ENCODE peak calls at places on chromosomes 6 and 20, in six cellular contexts. B is lung, U is lower lobe of right lung, O is uterus, F is foreskin fibroblast, A is heart right ventricle. L is an unnamed sample.

GRCh38 chr6:11773013-11773412 is 5.6 kb downstream of the ADTRP start:
- DNase-seq in U (no peak), F (no peak), O (no peak), A (no peak), B (no peak), L (no peak)

GRCh38 chr20:34669094-34669493 is 7.8 kb downstream of the PIGU start:
- DNase-seq in B (no peak), O (no peak), F (no peak), U (no peak), A (no peak), L (no peak)

GRCh38 chr20:24933266-24933908 is 15.7 kb upstream of the CST7 start:
- DNase-seq in B (no peak), U (peak), O (no peak), A (no peak), F (no peak), L (no peak)

GRCh38 chr6:81998432-81998831 is 246.0 kb upstream of the TENT5A start:
- DNase-seq in O (no peak), F (peak), A (no peak), U (no peak), B (no peak), L (no peak)

GRCh38 chr20:59123011-59123676 is 40.5 kb upstream of the ZNF831 start:
- DNase-seq in O (no peak), F (no peak), B (no peak), U (no peak), A (no peak), L (no peak)

GRCh38 chr6:32170294-32170693 is 5.6 kb downstream of the AGPAT1 start:
- DNase-seq in F (no peak), A (no peak), U (no peak), B (no peak), O (no peak), L (no peak)

GRCh38 chr6:31767096-31767645 is 4.7 kb downstream of the SAPCD1 start:
- DNase-seq in U (no peak), O (no peak), A (no peak), B (no peak), F (no peak), L (no peak)

GRCh38 chr6:6474170-6474920 is 114.2 kb upstream of the LY86 start:
- DNase-seq in B (no peak), F (no peak), U (no peak), O (no peak), A (no peak), L (no peak)

GRCh38 chr20:53568351-53568750 is 25.3 kb downstream of the ZNF217 start:
- DNase-seq in A (no peak), O (no peak), U (no peak), F (no peak), B (no peak), L (no peak)

GRCh38 chr6:13190391-13190790 is 137.9 kb downstream of the TBC1D7 start:
- DNase-seq in B (no peak), A (no peak), U (no peak), F (peak), O (no peak), L (no peak)

DNA sequence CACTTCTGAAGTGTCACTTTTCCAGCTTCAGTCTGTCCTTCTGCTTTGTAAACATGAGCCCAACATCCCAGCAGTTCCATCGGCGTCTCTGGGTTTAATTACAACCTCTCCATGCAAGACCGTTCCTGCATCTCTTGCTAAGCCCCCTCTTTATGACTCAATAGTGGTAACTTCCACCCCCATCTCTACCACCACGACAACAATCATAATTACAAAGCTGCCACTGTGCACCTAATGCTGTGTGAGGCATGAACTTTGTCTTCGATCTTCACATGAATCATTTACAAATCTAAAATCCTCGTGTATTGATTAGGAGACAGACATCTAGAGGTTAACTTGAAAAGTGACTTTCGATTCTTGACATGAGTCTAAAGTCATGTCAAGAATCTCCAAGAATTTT is 4.9 kb upstream of the CCR6 start:
- DNase-seq in U (no peak), B (no peak), O (no peak), F (no peak), A (no peak), L (no peak)
- H3K4me3 ChIP-seq in U (no peak), B (no peak), O (no peak), F (no peak), A (no peak), L (no peak)

DNA sequence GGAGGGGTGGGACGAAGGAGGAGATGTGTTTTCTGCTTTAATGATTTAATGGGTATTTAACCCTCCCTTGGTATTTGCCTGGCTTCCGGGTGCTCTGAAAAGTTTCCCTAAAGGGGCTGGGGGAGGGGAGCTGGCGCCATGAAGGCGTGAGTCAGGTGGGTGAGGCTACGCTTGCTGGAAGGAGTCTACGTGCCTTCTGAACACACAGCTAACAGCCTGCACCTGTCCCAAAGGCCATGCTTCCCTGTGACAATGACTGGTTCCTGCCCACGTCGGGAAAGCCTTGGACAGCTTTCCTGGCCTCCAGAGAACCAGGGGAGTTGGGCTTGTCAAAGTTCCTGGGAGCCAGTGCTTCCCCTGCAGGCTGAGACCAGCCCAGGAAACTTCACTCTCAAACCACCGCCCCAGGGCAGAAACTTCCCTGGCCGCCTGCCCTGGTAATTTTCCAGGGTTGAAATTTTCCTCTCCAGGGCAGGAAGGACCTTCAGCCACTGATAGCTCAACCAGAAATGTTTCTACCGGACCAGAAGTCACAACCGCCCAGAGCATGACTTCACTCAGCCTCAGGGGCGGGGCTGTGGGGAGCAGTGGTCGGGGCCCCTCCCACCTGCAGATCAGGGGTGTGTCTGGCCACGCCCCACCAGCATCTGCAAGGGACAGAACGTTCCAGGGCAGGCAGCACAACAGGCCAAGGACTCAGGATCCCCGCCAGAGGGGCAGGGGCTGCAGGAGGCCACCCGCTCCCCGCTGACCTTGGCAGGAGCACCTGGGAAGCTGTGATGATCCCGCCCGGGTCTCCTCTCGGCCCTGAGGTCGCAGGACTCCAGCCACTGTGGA is 18.6 kb upstream of the SLCO4A1 start:
- DNase-seq in O (peak), B (peak), A (peak), F (peak), U (peak), L (peak)
- H3K4me3 ChIP-seq in O (peak), B (no peak), A (no peak), F (no peak), U (peak), L (no peak)

GRCh38 chr6:3748726-3749389 is 2.7 kb downstream of the PXDC1 start:
- DNase-seq in U (no peak), O (no peak), B (no peak), F (no peak), A (no peak), L (no peak)
- H3K4me3 ChIP-seq in U (peak), O (peak), B (no peak), F (peak), A (no peak), L (peak)

GRCh38 chr6:37006793-37007339 is 1.4 kb downstream of the FGD2 start:
- DNase-seq in F (peak), O (no peak), A (no peak), B (no peak), U (no peak), L (no peak)

GRCh38 chr6:37004044-37004984 is 1.1 kb upstream of the FGD2 start:
- DNase-seq in U (no peak), O (no peak), A (no peak), B (no peak), F (no peak), L (no peak)

GRCh38 chr6:37005061-37005810 is at the start of gene FGD2:
- DNase-seq in F (no peak), O (no peak), B (no peak), U (no peak), A (no peak), L (no peak)

GRCh38 chr6:37007340-37008043 is 2.0 kb downstream of the FGD2 start:
- DNase-seq in U (peak), A (peak), B (no peak), F (no peak), O (no peak), L (no peak)

DNA sequence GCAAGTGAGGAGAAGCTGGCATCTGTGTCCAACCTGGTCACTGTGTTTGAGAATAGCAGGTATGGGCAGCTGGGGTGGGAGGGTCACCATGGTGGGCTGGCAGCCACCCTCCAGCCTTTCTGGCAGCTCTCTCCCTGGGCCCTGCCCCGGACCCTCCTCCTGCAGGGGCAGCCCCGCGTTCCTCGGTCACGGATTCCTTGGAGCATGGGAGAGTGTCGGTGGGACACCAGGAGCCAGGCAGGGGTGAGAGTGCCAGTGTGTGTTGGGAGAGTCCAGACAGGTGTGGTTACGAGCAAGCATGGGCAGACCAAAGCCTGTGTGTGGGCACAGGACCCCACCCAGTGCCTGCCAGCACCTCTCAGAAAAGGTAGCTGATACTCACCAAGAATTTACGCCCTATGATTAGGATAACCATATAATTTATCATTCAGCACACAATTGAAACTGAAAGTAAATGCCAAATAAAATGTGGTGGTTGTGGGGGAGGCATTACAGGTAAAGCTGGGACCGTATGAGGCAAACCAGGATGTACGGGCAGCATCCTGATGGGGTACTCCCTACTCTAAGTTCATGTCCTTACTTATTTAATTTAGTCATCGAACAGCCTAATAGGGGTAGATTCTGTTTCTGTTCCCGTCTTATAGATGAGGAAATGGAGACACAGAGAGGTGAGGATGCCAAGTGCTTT is 516 bp downstream of the FGD2 start:
- DNase-seq in U (no peak), O (no peak), B (no peak), A (no peak), F (no peak), L (no peak)
- H3K4me3 ChIP-seq in U (peak), O (no peak), B (peak), A (no peak), F (no peak), L (no peak)

DNA sequence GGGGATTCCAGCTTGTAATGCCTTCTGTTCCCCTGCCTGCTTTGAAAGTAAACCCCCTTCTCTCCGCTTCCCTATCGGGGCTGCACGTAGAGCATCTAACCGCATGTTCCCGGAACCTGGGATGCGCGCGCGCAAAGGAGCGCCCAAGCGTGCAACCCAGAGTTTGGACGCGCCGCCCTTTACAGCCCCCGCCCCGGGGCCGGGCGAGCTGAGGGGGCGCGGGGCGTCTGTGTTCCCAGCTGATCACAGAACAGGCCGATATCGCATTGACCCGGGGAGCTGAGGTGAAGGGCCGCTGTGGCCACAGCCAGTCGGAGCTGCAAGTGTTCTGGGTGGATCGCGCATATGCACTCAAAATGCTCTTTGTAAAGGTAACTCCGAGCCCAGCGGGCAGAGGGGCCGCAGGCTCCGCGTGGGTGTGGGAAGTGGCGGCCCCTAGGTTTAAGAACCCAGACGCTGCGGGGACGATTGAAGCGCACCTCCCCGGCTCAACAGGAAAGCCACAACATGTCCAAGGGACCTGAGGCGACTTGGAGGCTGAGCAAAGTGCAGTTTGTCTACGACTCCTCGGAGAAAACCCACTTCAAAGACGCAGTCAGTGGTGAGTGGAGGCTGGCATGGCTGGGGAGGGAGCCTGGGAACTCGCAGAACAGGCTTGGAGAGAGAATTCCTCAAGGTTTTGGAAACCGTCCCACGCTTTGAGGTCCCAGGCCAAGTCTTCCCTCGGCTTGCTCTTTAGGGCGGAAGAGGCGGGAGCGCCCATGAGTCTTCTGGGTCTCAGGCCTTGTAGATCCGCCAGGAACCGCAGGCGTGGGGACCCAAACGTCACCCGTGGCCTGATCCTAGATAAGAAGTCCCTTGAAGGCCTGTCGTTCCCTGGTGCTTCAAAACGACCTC is 1.6 kb downstream of the LAMP5 start:
- DNase-seq in U (peak), A (peak), F (no peak), O (no peak), B (peak), L (peak)
- H3K4me3 ChIP-seq in U (peak), A (no peak), F (no peak), O (peak), B (no peak), L (peak)

DNA sequence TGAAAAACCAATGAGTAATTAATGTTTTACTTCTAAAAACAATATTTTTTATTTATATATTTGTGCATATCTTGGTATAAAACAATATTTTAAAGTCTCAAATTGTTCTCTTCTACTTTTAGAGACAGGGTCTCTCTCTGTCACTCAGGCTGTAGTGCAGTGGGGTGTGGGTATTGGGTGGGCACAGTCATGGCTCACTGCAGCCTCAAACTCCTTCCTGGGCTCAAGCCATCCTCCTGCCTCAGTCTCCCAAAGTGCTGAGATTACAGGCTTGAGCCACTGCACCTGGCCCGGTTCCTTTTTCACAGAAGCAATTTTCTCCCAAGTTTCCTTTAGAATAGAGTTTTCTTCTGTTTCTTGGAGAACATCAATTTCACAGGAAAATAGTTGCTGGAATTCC is 102.8 kb downstream of the TMEM242 start:
- DNase-seq in A (no peak), F (no peak), U (no peak), B (no peak), O (no peak), L (no peak)
- H3K4me3 ChIP-seq in A (no peak), F (peak), U (peak), B (no peak), O (no peak), L (peak)

DNA sequence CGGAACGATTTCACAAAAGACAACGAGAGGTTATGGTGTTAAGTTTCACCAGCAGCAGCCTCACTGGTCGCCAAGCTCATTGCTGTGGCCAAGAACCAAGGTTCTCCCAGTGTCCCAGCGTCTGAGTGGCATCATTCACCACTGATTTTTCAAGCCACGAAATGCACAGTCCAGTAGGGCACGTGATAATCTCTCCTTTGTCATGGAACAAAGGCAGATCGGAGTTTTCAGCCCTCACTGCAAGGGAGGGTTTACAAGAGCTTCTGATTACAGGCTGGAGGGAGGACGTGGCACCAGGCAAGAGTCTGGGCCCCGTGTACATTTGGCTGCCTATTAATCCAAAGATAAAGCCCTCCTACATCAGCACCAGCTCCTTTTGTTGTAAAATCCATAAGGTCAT is 2.0 kb downstream of the CD24 start:
- DNase-seq in O (no peak), U (no peak), A (no peak), F (no peak), B (no peak), L (no peak)
- H3K4me3 ChIP-seq in O (no peak), U (no peak), A (no peak), F (no peak), B (no peak), L (peak)

DNA sequence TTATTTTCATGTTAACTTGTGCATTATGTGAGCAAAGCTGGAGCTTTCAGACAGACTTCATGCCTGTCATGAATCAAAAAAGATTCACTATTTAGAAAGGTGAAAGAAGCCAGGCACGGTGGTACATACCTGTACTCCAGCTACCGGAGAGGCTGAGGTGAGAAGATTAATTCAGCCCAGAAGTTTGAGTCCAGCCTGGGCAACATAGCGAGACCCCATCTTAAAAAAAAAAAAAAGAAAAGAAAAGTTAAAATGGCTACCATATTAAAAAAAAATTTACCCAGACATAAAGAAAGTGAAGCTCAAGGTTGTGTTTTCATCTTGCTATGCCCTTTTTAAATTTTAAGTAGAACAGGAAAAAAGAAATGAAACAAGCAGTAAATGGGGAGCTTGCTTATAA is 889 bp downstream of the CASS4 start:
- DNase-seq in U (no peak), O (no peak), F (no peak), A (no peak), B (no peak), L (no peak)
- H3K4me3 ChIP-seq in U (peak), O (no peak), F (no peak), A (no peak), B (peak), L (no peak)

GRCh38 chr6:2853766-2854393 is 12.2 kb upstream of the SERPINB1 start:
- DNase-seq in O (peak), A (no peak), F (peak), B (no peak), U (no peak), L (no peak)
- H3K4me3 ChIP-seq in O (peak), A (no peak), F (peak), B (no peak), U (peak), L (peak)